ENCODE peak calls at places on chromosomes 4 and X, in nine cellular contexts. One of them, this sample, is unnamed.

GRCh38 chr4:87555751-87556619 is 26.8 kb upstream of the SPARCL1 start:
- DNase-seq in T-cell: no peak
- DNase-seq in fibroblast of pulmonary artery: peak; percentile 86
- DNase-seq in CD4-positive, alpha-beta T cell: no peak
- DNase-seq in NCI-H2029 treated with DMSO at 0.1 percent for 48 hours: no peak
- DNase-seq in activated T-helper 1 cell treated with Interleukin-2 at 50 U/mL for 16 hours: no peak
- DNase-seq in HT-29: peak; percentile 16
- DNase-seq in EH: peak; percentile 65
- DNase-seq in kidney epithelial cell: peak; percentile 76
- DNase-seq in this sample: peak; percentile 51

GRCh38 chrX:38220024-38220935 is at the start of gene SRPX:
- DNase-seq in T-cell: no peak
- DNase-seq in fibroblast of pulmonary artery: peak; percentile 72
- DNase-seq in CD4-positive, alpha-beta T cell: no peak
- DNase-seq in NCI-H2029 treated with DMSO at 0.1 percent for 48 hours: no peak
- DNase-seq in activated T-helper 1 cell treated with Interleukin-2 at 50 U/mL for 16 hours: no peak
- DNase-seq in HT-29: peak; percentile 6
- DNase-seq in EH: peak; percentile 64
- DNase-seq in kidney epithelial cell: no peak
- DNase-seq in this sample: no peak

GRCh38 chrX:72180539-72180938 is 1.0 kb upstream of the PIN4 start:
- DNase-seq in T-cell: no peak
- DNase-seq in fibroblast of pulmonary artery: no peak
- DNase-seq in CD4-positive, alpha-beta T cell: no peak
- DNase-seq in NCI-H2029 treated with DMSO at 0.1 percent for 48 hours: no peak
- DNase-seq in activated T-helper 1 cell treated with Interleukin-2 at 50 U/mL for 16 hours: no peak
- DNase-seq in HT-29: no peak
- DNase-seq in EH: no peak
- DNase-seq in kidney epithelial cell: no peak
- DNase-seq in this sample: no peak

GRCh38 chr4:114563536-114564315 is 34.9 kb upstream of the UGT8 start:
- DNase-seq in T-cell: no peak
- DNase-seq in fibroblast of pulmonary artery: peak; percentile 0
- DNase-seq in CD4-positive, alpha-beta T cell: no peak
- DNase-seq in NCI-H2029 treated with DMSO at 0.1 percent for 48 hours: no peak
- DNase-seq in activated T-helper 1 cell treated with Interleukin-2 at 50 U/mL for 16 hours: no peak
- DNase-seq in HT-29: peak; percentile 80
- DNase-seq in EH: peak; percentile 13
- DNase-seq in kidney epithelial cell: peak; percentile 81
- DNase-seq in this sample: no peak

GRCh38 chrX:112636951-112637541 is 42.7 kb downstream of the LHFPL1 start:
- DNase-seq in T-cell: no peak
- DNase-seq in fibroblast of pulmonary artery: peak; percentile 54
- DNase-seq in CD4-positive, alpha-beta T cell: no peak
- DNase-seq in NCI-H2029 treated with DMSO at 0.1 percent for 48 hours: no peak
- DNase-seq in activated T-helper 1 cell treated with Interleukin-2 at 50 U/mL for 16 hours: no peak
- DNase-seq in HT-29: no peak
- DNase-seq in EH: peak; percentile 30
- DNase-seq in kidney epithelial cell: no peak
- DNase-seq in this sample: no peak

GRCh38 chr4:155787113-155787710 is 28.4 kb downstream of the GUCY1B1 start:
- DNase-seq in T-cell: no peak
- DNase-seq in fibroblast of pulmonary artery: peak; percentile 78
- DNase-seq in CD4-positive, alpha-beta T cell: no peak
- DNase-seq in NCI-H2029 treated with DMSO at 0.1 percent for 48 hours: peak; percentile 37
- DNase-seq in activated T-helper 1 cell treated with Interleukin-2 at 50 U/mL for 16 hours: no peak
- DNase-seq in HT-29: peak; percentile 80
- DNase-seq in EH: peak; percentile 68
- DNase-seq in kidney epithelial cell: no peak
- DNase-seq in this sample: no peak

GRCh38 chrX:13151806-13152510 is 107.5 kb upstream of the FAM9C start:
- DNase-seq in T-cell: peak; percentile 42
- DNase-seq in fibroblast of pulmonary artery: no peak
- DNase-seq in CD4-positive, alpha-beta T cell: no peak
- DNase-seq in NCI-H2029 treated with DMSO at 0.1 percent for 48 hours: no peak
- DNase-seq in activated T-helper 1 cell treated with Interleukin-2 at 50 U/mL for 16 hours: peak; percentile 5
- DNase-seq in HT-29: peak; percentile 26
- DNase-seq in EH: peak; percentile 52
- DNase-seq in kidney epithelial cell: no peak
- DNase-seq in this sample: no peak

GRCh38 chrX:43969504-43970501 is 3.4 kb downstream of the NDP start:
- DNase-seq in T-cell: no peak
- DNase-seq in fibroblast of pulmonary artery: no peak
- DNase-seq in CD4-positive, alpha-beta T cell: no peak
- DNase-seq in NCI-H2029 treated with DMSO at 0.1 percent for 48 hours: no peak
- DNase-seq in activated T-helper 1 cell treated with Interleukin-2 at 50 U/mL for 16 hours: no peak
- DNase-seq in HT-29: peak; percentile 50
- DNase-seq in EH: peak; percentile 44
- DNase-seq in kidney epithelial cell: no peak
- DNase-seq in this sample: peak; percentile 4

GRCh38 chrX:16160729-16161128 is 6.6 kb upstream of the MAGEB17 start:
- DNase-seq in T-cell: no peak
- DNase-seq in fibroblast of pulmonary artery: peak; percentile 54
- DNase-seq in CD4-positive, alpha-beta T cell: no peak
- DNase-seq in NCI-H2029 treated with DMSO at 0.1 percent for 48 hours: no peak
- DNase-seq in activated T-helper 1 cell treated with Interleukin-2 at 50 U/mL for 16 hours: no peak
- DNase-seq in HT-29: no peak
- DNase-seq in EH: peak; percentile 91
- DNase-seq in kidney epithelial cell: peak; percentile 92
- DNase-seq in this sample: peak; percentile 23

GRCh38 chr4:80153800-80154546 is 43.3 kb upstream of the PRDM8 start:
- DNase-seq in T-cell: no peak
- DNase-seq in fibroblast of pulmonary artery: peak; percentile 9
- DNase-seq in CD4-positive, alpha-beta T cell: no peak
- DNase-seq in NCI-H2029 treated with DMSO at 0.1 percent for 48 hours: no peak
- DNase-seq in activated T-helper 1 cell treated with Interleukin-2 at 50 U/mL for 16 hours: no peak
- DNase-seq in HT-29: no peak
- DNase-seq in EH: peak; percentile 49
- DNase-seq in kidney epithelial cell: no peak
- DNase-seq in this sample: no peak

This sample was measured in H54.